ENCODE peak calls at places on chromosomes 4 and X, in six cellular contexts. I is CD4-positive, alpha-beta T cell; O is T-cell; P is T-helper 2 cell; G is hippocampal formation; Z is MCF 10A. D is an unnamed sample.
A peak's percentile ranks its signal among the peaks of the same experiment; 100 is the strongest.

GRCh38 chr4:61375316-61375715 is 175.2 kb downstream of the ADGRL3 start:
- DNase-seq in O (no peak), P (no peak), Z (peak; percentile 65), G (no peak), I (no peak), D (no peak)

GRCh38 chrX:74525116-74525515 is 89.3 kb downstream of the RLIM start:
- DNase-seq in O (no peak), G (no peak), I (no peak), P (no peak), Z (no peak), D (no peak)

GRCh38 chr4:32858971-32859370 is 2138.8 kb downstream of the PCDH7 start:
- DNase-seq in I (no peak), O (no peak), Z (peak; percentile 69), G (no peak), P (no peak), D (no peak)

GRCh38 chr4:44446801-44447562 is 1.6 kb downstream of the KCTD8 start:
- DNase-seq in I (no peak), Z (no peak), G (no peak), O (no peak), P (no peak), D (no peak)

GRCh38 chrX:13101439-13102139 is 57.2 kb upstream of the FAM9C start:
- DNase-seq in O (no peak), I (peak; percentile 53), G (no peak), Z (peak; percentile 96), P (no peak), D (peak; percentile 31)

GRCh38 chrX:46582325-46582724 is 8.8 kb downstream of the CHST7 start:
- DNase-seq in I (no peak), O (no peak), P (no peak), Z (peak; percentile 26), G (no peak), D (no peak)

GRCh38 chrX:48068096-48068887 is 3.1 kb downstream of the ZNF630 start:
- DNase-seq in Z (no peak), G (no peak), O (no peak), I (no peak), P (no peak), D (no peak)

GRCh38 chrX:154012336-154012991 is 7.2 kb downstream of the IRAK1 start:
- DNase-seq in I (no peak), O (no peak), Z (no peak), G (peak; percentile 38), P (no peak), D (no peak)

GRCh38 chrX:68532828-68533227 is 34.0 kb downstream of the YIPF6 start:
- DNase-seq in G (no peak), P (no peak), I (no peak), Z (no peak), O (no peak), D (no peak)

GRCh38 chr4:35500812-35501211 is 743.5 kb downstream of the ARAP2 start:
- DNase-seq in Z (no peak), P (no peak), I (no peak), G (no peak), O (no peak), D (no peak)

GRCh38 chr4:5979981-5980380 is 38.2 kb downstream of the C4orf50 start:
- DNase-seq in G (no peak), I (no peak), O (no peak), P (no peak), Z (peak; percentile 33), D (no peak)

GRCh38 chr4:39353478-39354177 is 12.5 kb downstream of the RFC1 start:
- DNase-seq in Z (peak; percentile 55), I (no peak), P (no peak), G (no peak), O (no peak), D (no peak)

GRCh38 chrX:136781180-136781797 is 557 bp upstream of the ARHGEF6 start:
- DNase-seq in I (no peak), Z (no peak), G (no peak), P (no peak), O (no peak), D (no peak)

GRCh38 chr4:93911671-93912070 is 83.1 kb downstream of the ATOH1 start:
- DNase-seq in Z (no peak), G (no peak), O (no peak), I (no peak), P (no peak), D (no peak)

GRCh38 chr4:156790866-156791265 is 180.7 kb downstream of the PDGFC start:
- DNase-seq in I (no peak), O (no peak), Z (peak; percentile 79), G (no peak), P (no peak), D (no peak)

GRCh38 chrX:7586126-7586525 is 256.8 kb upstream of the VCX start:
- DNase-seq in G (no peak), P (no peak), Z (peak; percentile 54), I (no peak), O (no peak), D (no peak)

GRCh38 chrX:134023851-134024281 is 38.5 kb upstream of the GPC3 start:
- DNase-seq in Z (no peak), P (no peak), G (no peak), O (no peak), I (no peak), D (no peak)

GRCh38 chr4:26235500-26235899 is 85.3 kb upstream of the RBPJ start:
- DNase-seq in G (no peak), P (no peak), Z (peak; percentile 92), I (no peak), O (no peak), D (no peak)

GRCh38 chr4:18209448-18209847 is 187.9 kb upstream of the LCORL start:
- DNase-seq in Z (no peak), P (no peak), O (no peak), I (no peak), G (no peak), D (no peak)

GRCh38 chrX:79623098-79623762 is 256.1 kb upstream of the ITM2A start:
- DNase-seq in O (no peak), Z (no peak), G (no peak), I (no peak), P (no peak), D (no peak)

GRCh38 chr4:168710353-168710946 is 213.6 kb downstream of the PALLD start:
- DNase-seq in P (no peak), O (no peak), G (peak; percentile 15), I (no peak), Z (peak; percentile 58), D (no peak)

GRCh38 chrX:307261-308111 is 11.1 kb downstream of the GTPBP6 start:
- DNase-seq in G (no peak), Z (no peak), I (no peak), O (no peak), P (no peak), D (no peak)

GRCh38 chrX:22365460-22365859 is 92.7 kb downstream of the CBLL2 start:
- DNase-seq in G (no peak), P (no peak), I (no peak), Z (peak; percentile 96), O (no peak), D (no peak)

GRCh38 chrX:109360301-109360700 is 121.6 kb downstream of the GUCY2F start:
- DNase-seq in P (no peak), G (no peak), O (no peak), Z (no peak), I (no peak), D (no peak)

GRCh38 chrX:40088299-40088625 is 9.5 kb downstream of the BCOR start:
- DNase-seq in P (no peak), I (no peak), O (no peak), G (no peak), Z (no peak), D (no peak)

GRCh38 chr4:52057196-52057595 is 6.1 kb downstream of the SPATA18 start:
- DNase-seq in O (no peak), P (no peak), I (no peak), Z (peak; percentile 60), G (no peak), D (no peak)